ENCODE peak calls at places on chromosomes 2 and 18, in ten cellular contexts. O, L, M, T, A, W, D, H, J and E are unnamed samples.

GRCh38 chr2:104412384-104412783 is 441.5 kb upstream of the POU3F3 start:
- DNase-seq in O (no peak), L (peak; percentile 50), M (no peak), T (peak; percentile 52), A (peak; percentile 3), W (no peak), D (no peak), H (no peak), J (peak; percentile 51), E (no peak)

GRCh38 chr2:61493523-61493942 is 22.6 kb upstream of the USP34 start:
- DNase-seq in O (no peak), L (no peak), M (no peak), T (no peak), A (no peak), W (no peak), D (peak; percentile 40), H (no peak), J (peak; percentile 16), E (no peak)

GRCh38 chr18:75497576-75497975 is 70.1 kb upstream of the SMIM21 start:
- DNase-seq in O (no peak), L (no peak), M (no peak), T (no peak), A (no peak), W (no peak), D (peak; percentile 64), H (no peak), J (no peak), E (no peak)

GRCh38 chr2:218081695-218082094 is 12.6 kb downstream of the RUFY4 start:
- DNase-seq in O (no peak), L (no peak), M (peak; percentile 94), T (no peak), A (no peak), W (no peak), D (peak; percentile 65), H (no peak), J (no peak), E (no peak)

GRCh38 chr2:216017365-216017764 is 4.0 kb upstream of the MREG start:
- DNase-seq in O (no peak), L (no peak), M (no peak), T (no peak), A (peak; percentile 48), W (no peak), D (peak; percentile 33), H (no peak), J (peak; percentile 63), E (no peak)

GRCh38 chr2:196876364-196876763 is 50.1 kb downstream of the PGAP1 start:
- DNase-seq in O (no peak), L (no peak), M (no peak), T (no peak), A (no peak), W (no peak), D (no peak), H (no peak), J (no peak), E (no peak)

GRCh38 chr2:237935740-237936452 is 30.9 kb upstream of the UBE2F start:
- DNase-seq in O (peak; percentile 26), L (no peak), M (no peak), T (no peak), A (peak; percentile 66), W (no peak), D (peak; percentile 45), H (no peak), J (no peak), E (no peak)

GRCh38 chr18:37124511-37124910 is 295.6 kb downstream of the KIAA1328 start:
- DNase-seq in O (no peak), L (no peak), M (peak; percentile 4), T (no peak), A (no peak), W (no peak), D (no peak), H (no peak), J (no peak), E (no peak)

GRCh38 chr2:185857676-185858075 is 119.1 kb downstream of the FSIP2 start:
- DNase-seq in O (no peak), L (no peak), M (no peak), T (no peak), A (no peak), W (no peak), D (no peak), H (no peak), J (no peak), E (peak; percentile 35)

GRCh38 chr2:185859506-185859905 is 120.9 kb downstream of the FSIP2 start:
- DNase-seq in O (no peak), L (no peak), M (no peak), T (no peak), A (no peak), W (no peak), D (no peak), H (no peak), J (no peak), E (no peak)

DNA sequence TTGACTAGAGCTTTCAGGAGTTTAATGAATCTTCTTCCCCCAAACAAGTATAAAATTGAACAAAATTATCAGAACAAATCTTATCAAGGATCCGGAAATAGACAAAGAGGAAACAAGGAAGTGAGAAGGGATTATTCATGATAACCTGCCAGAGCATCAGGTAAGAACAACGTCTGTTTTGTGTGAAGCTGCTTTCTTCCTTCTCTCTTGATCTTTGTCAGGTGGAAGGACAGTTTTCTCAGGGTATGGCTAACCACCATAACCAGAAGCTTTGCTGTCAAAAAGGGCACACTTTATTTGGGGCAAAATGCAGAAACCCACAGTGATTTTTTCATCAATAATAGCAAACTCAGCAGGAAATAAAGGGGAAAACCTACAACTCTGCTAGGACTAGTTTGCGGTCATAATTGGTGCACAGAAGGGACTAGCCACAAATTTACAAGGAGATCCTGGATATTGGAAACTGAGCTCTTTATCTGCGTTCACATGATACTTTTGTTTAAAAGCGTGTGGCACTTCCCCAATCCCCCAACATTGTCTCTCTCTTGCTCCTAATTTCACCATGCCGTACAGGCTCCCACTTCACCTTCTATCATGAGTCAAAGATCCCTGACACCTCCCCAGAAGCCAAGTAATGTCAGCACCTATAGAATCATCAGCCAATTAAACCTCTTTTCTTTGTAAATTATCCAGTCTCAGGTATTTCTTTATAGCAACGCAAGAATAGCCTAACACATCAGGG is 124.2 kb downstream of the FSIP2 start:
- DNase-seq in O (no peak), L (no peak), M (no peak), T (no peak), A (no peak), W (no peak), D (no peak), H (no peak), J (no peak), E (no peak)
- H3K36me3 ChIP-seq in O (no peaks in the 10 kb centered on the region), L (no peaks in the 10 kb centered on the region), M (no peaks in the 10 kb centered on the region), T (no peaks in the 10 kb centered on the region), A (no peaks in the 10 kb centered on the region), W (no peaks in the 10 kb centered on the region), D (no peaks in the 10 kb centered on the region), H (no peaks in the 10 kb centered on the region), J (no peaks in the 10 kb centered on the region), E (no peaks in the 10 kb centered on the region)

GRCh38 chr2:203018181-203018580 is 3.5 kb downstream of the NBEAL1 start:
- DNase-seq in O (no peak), L (no peak), M (no peak), T (no peak), A (no peak), W (no peak), D (peak; percentile 38), H (no peak), J (no peak), E (no peak)
- H3K4me3 ChIP-seq in O (no peak overlapping the region), L (peak overlapping the region; percentile 36), M (peak overlapping the region; percentile 28), T (peak overlapping the region; percentile 23), A (peak overlapping the region; percentile 21), W (no peak overlapping the region), D (peak overlapping the region; percentile 43), H (peak overlapping the region; percentile 61), J (peak overlapping the region; percentile 45), E (peak overlapping the region; percentile 20)

GRCh38 chr2:43171789-43172188 is 54.6 kb downstream of the ZFP36L2 start:
- DNase-seq in O (no peak), L (peak; percentile 64), M (no peak), T (peak; percentile 75), A (peak; percentile 60), W (peak; percentile 64), D (peak; percentile 66), H (peak; percentile 13), J (peak; percentile 86), E (no peak)

GRCh38 chr2:43169987-43170732 is 56.2 kb downstream of the ZFP36L2 start:
- DNase-seq in O (no peak), L (no peak), M (no peak), T (peak; percentile 83), A (peak; percentile 50), W (no peak), D (no peak), H (peak; percentile 80), J (peak; percentile 69), E (no peak)

GRCh38 chr2:43170733-43171101 is 55.7 kb downstream of the ZFP36L2 start:
- DNase-seq in O (no peak), L (no peak), M (no peak), T (no peak), A (no peak), W (no peak), D (no peak), H (peak; percentile 78), J (no peak), E (no peak)

GRCh38 chr2:43168016-43168369 is 58.4 kb downstream of the ZFP36L2 start:
- DNase-seq in O (no peak), L (no peak), M (no peak), T (no peak), A (no peak), W (no peak), D (no peak), H (peak; percentile 41), J (no peak), E (no peak)

DNA sequence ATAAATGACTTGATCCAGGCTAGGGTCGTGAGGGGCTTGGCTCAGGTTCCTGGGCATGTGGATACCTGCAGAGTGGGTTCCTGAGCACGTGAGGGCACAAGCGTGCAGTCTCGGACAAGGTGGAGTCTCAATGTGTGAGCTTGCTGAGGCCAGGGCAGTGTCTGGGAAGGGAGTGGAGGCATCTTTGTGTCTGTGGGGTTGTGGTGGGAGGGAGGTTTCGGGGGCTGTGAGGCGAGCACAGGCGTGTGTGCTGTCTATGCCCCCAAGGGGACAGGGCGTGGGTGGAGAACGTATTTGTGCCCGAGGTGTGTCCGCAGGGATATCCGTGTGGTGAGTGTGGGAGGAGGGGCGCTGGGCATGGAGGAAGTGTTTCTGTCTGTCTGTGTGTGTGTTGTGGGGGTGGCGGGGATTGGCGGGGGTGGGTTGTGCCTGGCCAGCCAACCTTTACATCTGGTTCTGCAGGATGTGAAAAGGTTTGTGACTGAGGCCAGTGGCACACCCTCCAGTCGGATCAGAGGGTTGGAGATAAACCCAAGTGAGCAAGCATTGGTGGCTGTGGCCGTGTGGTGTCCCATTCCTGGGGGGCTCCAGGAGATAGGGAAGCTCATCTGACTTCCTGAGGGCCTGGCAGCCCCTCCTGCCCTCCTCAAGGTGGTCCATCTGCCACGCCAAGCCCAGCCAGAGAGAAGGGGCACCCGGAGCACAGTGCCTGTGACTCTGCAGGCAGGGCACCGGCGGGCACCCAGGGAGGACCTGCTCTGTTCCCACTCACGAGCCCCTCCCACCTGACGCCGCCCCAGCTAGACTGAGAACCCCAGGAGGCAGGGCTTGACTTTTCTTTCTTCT is 57.1 kb downstream of the ZFP36L2 start:
- DNase-seq in O (no peak), L (no peak), M (no peak), T (no peak), A (peak; percentile 91), W (peak; percentile 48), D (no peak), H (peak; percentile 81), J (no peak), E (peak; percentile 49)
- TF ChIP-seq CTCF in O (no peak), L (no peak), M (no peak), T (no peak), A (no peak), W (no peak), D (no peak), H (no peak), J (no peak), E (no peak)

DNA sequence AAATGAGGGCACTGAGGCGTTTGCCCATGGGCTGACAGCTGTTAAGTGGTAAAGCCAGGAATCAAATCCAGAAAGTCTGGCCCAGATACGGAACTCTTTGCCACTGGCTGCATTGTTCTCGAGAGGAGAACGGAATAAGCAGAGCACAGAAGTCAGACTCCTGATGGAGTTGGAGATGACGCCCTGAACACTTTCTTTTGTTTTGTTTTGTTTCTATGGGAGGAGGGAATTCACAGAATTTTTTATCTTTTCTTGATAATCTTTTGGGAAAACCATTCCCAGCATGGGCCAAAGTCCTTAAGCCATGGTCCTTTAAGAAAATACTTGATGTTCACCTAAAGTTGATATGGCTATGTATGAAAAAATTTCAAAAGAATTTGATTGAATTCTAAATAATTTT is 322.2 kb downstream of the RDH14 start:
- DNase-seq in O (no peak), L (no peak), M (no peak), T (no peak), A (no peak), W (no peak), D (no peak), H (no peak), J (no peak), E (no peak)
- H3K36me3 ChIP-seq in O (no peaks in the 10 kb centered on the region), L (no peaks in the 10 kb centered on the region), M (no peaks in the 10 kb centered on the region), T (no peaks in the 10 kb centered on the region), A (no peaks in the 10 kb centered on the region), W (no peaks in the 10 kb centered on the region), D (no peaks in the 10 kb centered on the region), H (no peaks in the 10 kb centered on the region), J (no peaks in the 10 kb centered on the region), E (no peaks in the 10 kb centered on the region)